ENCODE peak calls at places on chromosomes 6 and 20, in five cellular contexts. One of them, this sample, is unnamed.

GRCh38 chr6:127550403-127550802 is 26.6 kb upstream of the C6orf58 start:
- DNase-seq in stimulated activated CD4-positive, alpha-beta T cell treated with anti-CD3 and anti-CD28 coated beads, Interleukin-15, amount 100 ng/mL, for 1 hour: no peak
- DNase-seq in fibroblast of the aortic adventitia: peak; percentile 49
- DNase-seq in amniotic epithelial cell: peak; percentile 50
- DNase-seq in fibroblast of the conjunctiva: peak; percentile 20
- DNase-seq in this sample: peak; percentile 54

GRCh38 chr6:28357036-28357435 is 7.3 kb downstream of the ZKSCAN3 start:
- DNase-seq in stimulated activated CD4-positive, alpha-beta T cell treated with anti-CD3 and anti-CD28 coated beads, Interleukin-15, amount 100 ng/mL, for 1 hour: no peak
- DNase-seq in fibroblast of the aortic adventitia: no peak
- DNase-seq in amniotic epithelial cell: peak; percentile 59
- DNase-seq in fibroblast of the conjunctiva: no peak
- DNase-seq in this sample: no peak

GRCh38 chr20:52959125-52959524 is 13.0 kb upstream of the TSHZ2 start:
- DNase-seq in stimulated activated CD4-positive, alpha-beta T cell treated with anti-CD3 and anti-CD28 coated beads, Interleukin-15, amount 100 ng/mL, for 1 hour: no peak
- DNase-seq in fibroblast of the aortic adventitia: no peak
- DNase-seq in amniotic epithelial cell: no peak
- DNase-seq in fibroblast of the conjunctiva: no peak
- DNase-seq in this sample: no peak

GRCh38 chr6:113634352-113635163 is 222.6 kb upstream of the MARCKS start:
- DNase-seq in stimulated activated CD4-positive, alpha-beta T cell treated with anti-CD3 and anti-CD28 coated beads, Interleukin-15, amount 100 ng/mL, for 1 hour: no peak
- DNase-seq in fibroblast of the aortic adventitia: peak; percentile 80
- DNase-seq in amniotic epithelial cell: peak; percentile 54
- DNase-seq in fibroblast of the conjunctiva: no peak
- DNase-seq in this sample: peak; percentile 71

GRCh38 chr6:2403546-2403945 is 158.1 kb upstream of the GMDS start:
- DNase-seq in stimulated activated CD4-positive, alpha-beta T cell treated with anti-CD3 and anti-CD28 coated beads, Interleukin-15, amount 100 ng/mL, for 1 hour: no peak
- DNase-seq in fibroblast of the aortic adventitia: no peak
- DNase-seq in amniotic epithelial cell: no peak
- DNase-seq in fibroblast of the conjunctiva: no peak
- DNase-seq in this sample: no peak

GRCh38 chr6:109944448-109944847 is 33.7 kb upstream of the GPR6 start:
- DNase-seq in stimulated activated CD4-positive, alpha-beta T cell treated with anti-CD3 and anti-CD28 coated beads, Interleukin-15, amount 100 ng/mL, for 1 hour: no peak
- DNase-seq in fibroblast of the aortic adventitia: no peak
- DNase-seq in amniotic epithelial cell: no peak
- DNase-seq in fibroblast of the conjunctiva: no peak
- DNase-seq in this sample: no peak

GRCh38 chr6:32842021-32842650 is 1.7 kb downstream of the PSMB8 start:
- DNase-seq in stimulated activated CD4-positive, alpha-beta T cell treated with anti-CD3 and anti-CD28 coated beads, Interleukin-15, amount 100 ng/mL, for 1 hour: no peak
- DNase-seq in fibroblast of the aortic adventitia: no peak
- DNase-seq in amniotic epithelial cell: no peak
- DNase-seq in fibroblast of the conjunctiva: no peak
- DNase-seq in this sample: no peak

GRCh38 chr6:155013457-155013876 is 18.4 kb downstream of the TIAM2 start:
- DNase-seq in stimulated activated CD4-positive, alpha-beta T cell treated with anti-CD3 and anti-CD28 coated beads, Interleukin-15, amount 100 ng/mL, for 1 hour: no peak
- DNase-seq in fibroblast of the aortic adventitia: no peak
- DNase-seq in amniotic epithelial cell: no peak
- DNase-seq in fibroblast of the conjunctiva: no peak
- DNase-seq in this sample: no peak

GRCh38 chr20:61397790-61398189 is 145.7 kb downstream of the CDH4 start:
- DNase-seq in stimulated activated CD4-positive, alpha-beta T cell treated with anti-CD3 and anti-CD28 coated beads, Interleukin-15, amount 100 ng/mL, for 1 hour: no peak
- DNase-seq in fibroblast of the aortic adventitia: no peak
- DNase-seq in amniotic epithelial cell: no peak
- DNase-seq in fibroblast of the conjunctiva: no peak
- DNase-seq in this sample: no peak

GRCh38 chr6:144364727-144365126 is 79.6 kb downstream of the UTRN start:
- DNase-seq in stimulated activated CD4-positive, alpha-beta T cell treated with anti-CD3 and anti-CD28 coated beads, Interleukin-15, amount 100 ng/mL, for 1 hour: no peak
- DNase-seq in fibroblast of the aortic adventitia: no peak
- DNase-seq in amniotic epithelial cell: no peak
- DNase-seq in fibroblast of the conjunctiva: no peak
- DNase-seq in this sample: no peak

GRCh38 chr6:132715204-132715603 is 1.3 kb upstream of the VNN1 start:
- DNase-seq in stimulated activated CD4-positive, alpha-beta T cell treated with anti-CD3 and anti-CD28 coated beads, Interleukin-15, amount 100 ng/mL, for 1 hour: no peak
- DNase-seq in fibroblast of the aortic adventitia: peak; percentile 52
- DNase-seq in amniotic epithelial cell: peak; percentile 91
- DNase-seq in fibroblast of the conjunctiva: peak; percentile 21
- DNase-seq in this sample: peak; percentile 68

GRCh38 chr6:33075568-33076405 is at the start of gene HLA-DPB1:
- DNase-seq in stimulated activated CD4-positive, alpha-beta T cell treated with anti-CD3 and anti-CD28 coated beads, Interleukin-15, amount 100 ng/mL, for 1 hour: no peak
- DNase-seq in fibroblast of the aortic adventitia: peak; percentile 54
- DNase-seq in amniotic epithelial cell: peak; percentile 65
- DNase-seq in fibroblast of the conjunctiva: peak; percentile 18
- DNase-seq in this sample: peak; percentile 33

This sample was measured in fibroblast of gingiva.